ENCODE peak calls at places on chromosome 3, in five cellular contexts. One of them, this sample, is unnamed.
A peak's percentile ranks its signal among the peaks of the same experiment; 100 is the strongest.

GRCh38 chr3:112623717-112624116 is 17.2 kb downstream of the CCDC80 start:
- DNase-seq in mesendoderm: no peak
- DNase-seq in breast epithelium: no peak
- DNase-seq in effector memory CD4-positive, alpha-beta T cell: no peak
- DNase-seq in NT2/D1: no peak
- DNase-seq in this sample: no peak

GRCh38 chr3:138195491-138195890 is 8.4 kb downstream of the ARMC8 start:
- DNase-seq in mesendoderm: no peak
- DNase-seq in breast epithelium: no peak
- DNase-seq in NT2/D1: no peak
- DNase-seq in effector memory CD4-positive, alpha-beta T cell: no peak
- DNase-seq in this sample: no peak

GRCh38 chr3:69408989-69409388 is 23.1 kb upstream of the FRMD4B start:
- DNase-seq in NT2/D1: no peak
- DNase-seq in mesendoderm: no peak
- DNase-seq in breast epithelium: no peak
- DNase-seq in effector memory CD4-positive, alpha-beta T cell: no peak
- DNase-seq in this sample: no peak

GRCh38 chr3:172315401-172316091 is 132.7 kb downstream of the GHSR start:
- DNase-seq in NT2/D1: peak; percentile 11
- DNase-seq in breast epithelium: no peak
- DNase-seq in effector memory CD4-positive, alpha-beta T cell: no peak
- DNase-seq in mesendoderm: peak; percentile 54
- DNase-seq in this sample: no peak

GRCh38 chr3:177679568-177680441 is 482.5 kb upstream of the TBL1XR1 start:
- DNase-seq in NT2/D1: no peak
- DNase-seq in breast epithelium: no peak
- DNase-seq in effector memory CD4-positive, alpha-beta T cell: no peak
- DNase-seq in mesendoderm: peak; percentile 79
- DNase-seq in this sample: no peak

GRCh38 chr3:15368561-15369135 is 36.3 kb upstream of the SH3BP5 start:
- DNase-seq in breast epithelium: no peak
- DNase-seq in effector memory CD4-positive, alpha-beta T cell: no peak
- DNase-seq in mesendoderm: no peak
- DNase-seq in NT2/D1: no peak
- DNase-seq in this sample: no peak

GRCh38 chr3:8576841-8577553 is 67.6 kb downstream of the SSUH2 start:
- DNase-seq in breast epithelium: no peak
- DNase-seq in mesendoderm: no peak
- DNase-seq in effector memory CD4-positive, alpha-beta T cell: no peak
- DNase-seq in NT2/D1: no peak
- DNase-seq in this sample: no peak

GRCh38 chr3:9078561-9079240 is 115.4 kb upstream of the RAD18 start:
- DNase-seq in mesendoderm: peak; percentile 77
- DNase-seq in breast epithelium: no peak
- DNase-seq in effector memory CD4-positive, alpha-beta T cell: no peak
- DNase-seq in NT2/D1: peak; percentile 15
- DNase-seq in this sample: no peak

GRCh38 chr3:107981471-107982111 is 109.2 kb downstream of the CD47 start:
- DNase-seq in breast epithelium: no peak
- DNase-seq in effector memory CD4-positive, alpha-beta T cell: no peak
- DNase-seq in mesendoderm: no peak
- DNase-seq in NT2/D1: no peak
- DNase-seq in this sample: no peak

GRCh38 chr3:168426196-168426595 is 330.5 kb upstream of the GOLIM4 start:
- DNase-seq in effector memory CD4-positive, alpha-beta T cell: no peak
- DNase-seq in NT2/D1: no peak
- DNase-seq in breast epithelium: no peak
- DNase-seq in mesendoderm: no peak
- DNase-seq in this sample: no peak

GRCh38 chr3:49324768-49325167 is 15.1 kb downstream of the USP4 start:
- DNase-seq in effector memory CD4-positive, alpha-beta T cell: no peak
- DNase-seq in breast epithelium: no peak
- DNase-seq in NT2/D1: no peak
- DNase-seq in mesendoderm: no peak
- DNase-seq in this sample: no peak

GRCh38 chr3:49329201-49329600 is 10.7 kb downstream of the USP4 start:
- DNase-seq in breast epithelium: no peak
- DNase-seq in effector memory CD4-positive, alpha-beta T cell: no peak
- DNase-seq in NT2/D1: no peak
- DNase-seq in mesendoderm: no peak
- DNase-seq in this sample: no peak

GRCh38 chr3:49333091-49333490 is 6.8 kb downstream of the USP4 start:
- DNase-seq in NT2/D1: no peak
- DNase-seq in breast epithelium: no peak
- DNase-seq in effector memory CD4-positive, alpha-beta T cell: no peak
- DNase-seq in mesendoderm: no peak
- DNase-seq in this sample: no peak

GRCh38 chr3:49327485-49327884 is 12.4 kb downstream of the USP4 start:
- DNase-seq in breast epithelium: no peak
- DNase-seq in effector memory CD4-positive, alpha-beta T cell: no peak
- DNase-seq in NT2/D1: no peak
- DNase-seq in mesendoderm: peak; percentile 24
- DNase-seq in this sample: no peak
- H3K36me3 ChIP-seq in breast epithelium: peaks cover 6% of the 10 kb centered on the region
- H3K36me3 ChIP-seq in effector memory CD4-positive, alpha-beta T cell: peaks cover 70% of the 10 kb centered on the region
- H3K36me3 ChIP-seq in NT2/D1: peaks cover 69% of the 10 kb centered on the region
- H3K36me3 ChIP-seq in mesendoderm: peaks cover 7% of the 10 kb centered on the region
- H3K36me3 ChIP-seq in this sample: peaks cover 67% of the 10 kb centered on the region

GRCh38 chr3:72175305-72175858 is 390.4 kb upstream of the PROK2 start:
- DNase-seq in effector memory CD4-positive, alpha-beta T cell: no peak
- DNase-seq in breast epithelium: no peak
- DNase-seq in mesendoderm: no peak
- DNase-seq in NT2/D1: no peak
- DNase-seq in this sample: no peak
- H3K36me3 ChIP-seq in effector memory CD4-positive, alpha-beta T cell: no peaks in the 10 kb centered on the region
- H3K36me3 ChIP-seq in breast epithelium: no peaks in the 10 kb centered on the region
- H3K36me3 ChIP-seq in mesendoderm: no peaks in the 10 kb centered on the region
- H3K36me3 ChIP-seq in NT2/D1: no peaks in the 10 kb centered on the region
- H3K36me3 ChIP-seq in this sample: no peaks in the 10 kb centered on the region

DNA sequence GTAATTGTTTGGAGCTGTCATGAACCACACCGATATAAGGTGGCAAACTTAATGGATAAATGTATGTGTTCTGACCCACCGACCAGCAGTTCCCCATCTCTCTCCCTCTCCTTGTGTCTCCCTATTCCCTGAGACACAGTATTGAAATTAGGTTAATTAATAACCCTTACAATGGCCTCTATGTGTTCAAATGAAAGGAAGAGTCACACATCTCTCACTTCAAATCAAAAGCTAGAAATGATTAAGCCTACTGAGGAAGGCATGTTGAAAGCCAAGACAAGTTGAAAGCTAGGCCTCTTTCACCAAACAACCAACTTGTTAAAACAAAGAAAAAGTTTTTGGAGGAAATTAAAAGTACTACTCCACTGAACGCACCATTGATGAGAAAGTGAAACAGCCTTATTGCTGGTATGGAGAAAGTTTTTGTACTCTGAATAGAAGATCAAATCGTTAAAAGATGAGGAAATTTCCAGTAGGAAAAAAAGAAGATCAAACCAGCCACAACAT is 15.0 kb downstream of the ATR start:
- DNase-seq in breast epithelium: no peak
- DNase-seq in effector memory CD4-positive, alpha-beta T cell: no peak
- DNase-seq in mesendoderm: no peak
- DNase-seq in NT2/D1: no peak
- DNase-seq in this sample: no peak
- H3K36me3 ChIP-seq in breast epithelium: no peaks in the 10 kb centered on the region
- H3K36me3 ChIP-seq in effector memory CD4-positive, alpha-beta T cell: peaks cover 16% of the 10 kb centered on the region
- H3K36me3 ChIP-seq in mesendoderm: no peaks in the 10 kb centered on the region
- H3K36me3 ChIP-seq in NT2/D1: peaks cover 48% of the 10 kb centered on the region
- H3K36me3 ChIP-seq in this sample: peaks cover 29% of the 10 kb centered on the region

GRCh38 chr3:42934111-42934510 is 28.2 kb downstream of the ZNF662 start:
- DNase-seq in breast epithelium: no peak
- DNase-seq in NT2/D1: no peak
- DNase-seq in effector memory CD4-positive, alpha-beta T cell: no peak
- DNase-seq in mesendoderm: peak; percentile 28
- DNase-seq in this sample: no peak
- H3K36me3 ChIP-seq in breast epithelium: no peaks in the 10 kb centered on the region
- H3K36me3 ChIP-seq in NT2/D1: no peaks in the 10 kb centered on the region
- H3K36me3 ChIP-seq in effector memory CD4-positive, alpha-beta T cell: no peaks in the 10 kb centered on the region
- H3K36me3 ChIP-seq in mesendoderm: no peaks in the 10 kb centered on the region
- H3K36me3 ChIP-seq in this sample: no peaks in the 10 kb centered on the region

GRCh38 chr3:180961552-180961951 is 28.0 kb downstream of the DNAJC19 start:
- DNase-seq in effector memory CD4-positive, alpha-beta T cell: no peak
- DNase-seq in NT2/D1: no peak
- DNase-seq in breast epithelium: no peak
- DNase-seq in mesendoderm: no peak
- DNase-seq in this sample: no peak
- H3K36me3 ChIP-seq in effector memory CD4-positive, alpha-beta T cell: peaks cover 48% of the 10 kb centered on the region
- H3K36me3 ChIP-seq in NT2/D1: peaks cover 85% of the 10 kb centered on the region
- H3K36me3 ChIP-seq in breast epithelium: no peaks in the 10 kb centered on the region
- H3K36me3 ChIP-seq in mesendoderm: peaks cover 2% of the 10 kb centered on the region
- H3K36me3 ChIP-seq in this sample: peaks cover 79% of the 10 kb centered on the region

GRCh38 chr3:181382656-181383055 is 329.1 kb upstream of the SOX2 start:
- DNase-seq in NT2/D1: no peak
- DNase-seq in mesendoderm: no peak
- DNase-seq in breast epithelium: no peak
- DNase-seq in effector memory CD4-positive, alpha-beta T cell: no peak
- DNase-seq in this sample: no peak

GRCh38 chr3:181379278-181379677 is 332.4 kb upstream of the SOX2 start:
- DNase-seq in effector memory CD4-positive, alpha-beta T cell: no peak
- DNase-seq in mesendoderm: no peak
- DNase-seq in NT2/D1: no peak
- DNase-seq in breast epithelium: no peak
- DNase-seq in this sample: no peak

GRCh38 chr3:181383760-181384159 is 328.0 kb upstream of the SOX2 start:
- DNase-seq in breast epithelium: no peak
- DNase-seq in effector memory CD4-positive, alpha-beta T cell: no peak
- DNase-seq in NT2/D1: peak; percentile 59
- DNase-seq in mesendoderm: no peak
- DNase-seq in this sample: no peak

GRCh38 chr3:181383201-181383600 is 328.5 kb upstream of the SOX2 start:
- DNase-seq in effector memory CD4-positive, alpha-beta T cell: no peak
- DNase-seq in breast epithelium: no peak
- DNase-seq in mesendoderm: no peak
- DNase-seq in NT2/D1: no peak
- DNase-seq in this sample: no peak

DNA sequence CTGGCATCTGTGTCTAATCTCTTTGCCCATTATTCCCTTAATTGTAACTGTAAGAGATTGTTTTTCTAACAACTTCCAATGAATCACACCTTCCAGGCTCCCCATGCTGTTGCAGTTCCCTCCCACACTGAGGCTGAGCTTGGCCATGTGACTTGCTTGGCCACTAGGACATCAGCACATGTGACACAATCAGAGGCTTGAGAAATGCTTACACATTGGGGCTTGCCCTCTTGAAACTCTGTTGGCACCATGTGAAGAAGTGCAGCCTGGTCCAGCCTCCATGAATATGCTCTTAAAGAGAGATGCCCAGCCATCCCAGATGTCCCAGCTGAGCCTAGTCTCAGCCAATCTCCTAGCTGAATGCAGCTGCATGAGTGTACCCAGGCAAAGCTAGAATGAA is 326.8 kb upstream of the SOX2 start:
- DNase-seq in effector memory CD4-positive, alpha-beta T cell: no peak
- DNase-seq in mesendoderm: peak; percentile 41
- DNase-seq in breast epithelium: no peak
- DNase-seq in NT2/D1: no peak
- DNase-seq in this sample: no peak
- H3K36me3 ChIP-seq in effector memory CD4-positive, alpha-beta T cell: no peaks in the 10 kb centered on the region
- H3K36me3 ChIP-seq in mesendoderm: no peaks in the 10 kb centered on the region
- H3K36me3 ChIP-seq in breast epithelium: no peaks in the 10 kb centered on the region
- H3K36me3 ChIP-seq in NT2/D1: no peaks in the 10 kb centered on the region
- H3K36me3 ChIP-seq in this sample: no peaks in the 10 kb centered on the region